ENCODE peak calls at places on chromosomes 5 and 9, in ten cellular contexts. C is right atrium auricular region, P is kidney, H is AG04450, Y is endodermal cell, V is adrenal gland, F is dorsolateral prefrontal cortex, M is cardiac muscle cell, U is A549, O is brain microvascular endothelial cell. W is an unnamed sample.

GRCh38 chr9:77588319-77588937 is 59.7 kb downstream of the GNA14 start:
- DNase-seq in C (no peak), O (peak; percentile 71), V (no peak), M (peak; percentile 19), Y (peak; percentile 71), P (no peak), F (peak; percentile 23), U (peak; percentile 53), H (peak; percentile 51), W (no peak)

GRCh38 chr5:179162351-179163235 is 102.4 kb downstream of the ZNF354C start:
- DNase-seq in P (peak; percentile 29), H (no peak), O (no peak), M (no peak), F (no peak), V (no peak), U (no peak), Y (no peak), C (no peak), W (no peak)

GRCh38 chr9:120892177-120892747 is 15.3 kb upstream of the PHF19 start:
- DNase-seq in C (no peak), P (no peak), M (no peak), O (no peak), Y (no peak), U (no peak), F (no peak), V (no peak), H (no peak), W (no peak)

GRCh38 chr9:128114326-128115186 is 13.0 kb downstream of the PTGES2 start:
- DNase-seq in O (no peak), F (no peak), P (peak; percentile 78), V (no peak), M (no peak), H (no peak), Y (peak; percentile 50), U (no peak), C (no peak), W (no peak)

GRCh38 chr5:44943637-44944036 is 134.9 kb downstream of the MRPS30 start:
- DNase-seq in U (no peak), M (no peak), F (no peak), Y (no peak), H (no peak), O (no peak), P (no peak), V (no peak), C (no peak), W (no peak)

GRCh38 chr9:20740929-20741582 is 57.0 kb downstream of the FOCAD start:
- DNase-seq in P (no peak), V (no peak), U (no peak), H (no peak), M (no peak), C (no peak), O (no peak), F (no peak), Y (no peak), W (no peak)

GRCh38 chr9:87944096-87944495 is 26.3 kb downstream of the SPATA31C1 start:
- DNase-seq in Y (no peak), P (no peak), H (no peak), F (no peak), U (no peak), O (no peak), C (no peak), M (no peak), V (no peak), W (no peak)

GRCh38 chr5:140113699-140114263 is at the start of gene PURA:
- DNase-seq in Y (peak; percentile 98), V (peak; percentile 96), C (peak; percentile 94), P (peak; percentile 99), M (peak; percentile 96), O (peak; percentile 92), H (peak; percentile 85), U (peak; percentile 94), F (peak; percentile 89), W (peak; percentile 97)

GRCh38 chr9:98121096-98121495 is 2.1 kb upstream of the TRIM14 start:
- DNase-seq in V (no peak), O (no peak), Y (no peak), H (no peak), U (peak; percentile 38), F (no peak), P (no peak), M (no peak), C (no peak), W (no peak)

GRCh38 chr5:168317521-168318147 is 26.2 kb downstream of the WWC1 start:
- DNase-seq in Y (no peak), P (no peak), O (peak; percentile 97), H (peak; percentile 96), C (no peak), M (peak; percentile 58), U (peak; percentile 98), F (no peak), V (no peak), W (no peak)

GRCh38 chr5:112253478-112254250 is 165.4 kb downstream of the EPB41L4A start:
- DNase-seq in U (no peak), Y (no peak), H (no peak), O (no peak), F (no peak), C (peak; percentile 73), P (no peak), M (no peak), V (peak; percentile 34), W (no peak)

GRCh38 chr9:5736563-5737346 is 96.2 kb downstream of the ERMP1 start:
- DNase-seq in V (no peak), U (no peak), F (no peak), Y (no peak), H (no peak), O (no peak), P (no peak), C (no peak), M (no peak), W (no peak)

GRCh38 chr9:109475526-109475925 is 22.6 kb downstream of the PTPN3 start:
- DNase-seq in F (no peak), O (no peak), P (no peak), V (no peak), Y (no peak), C (peak; percentile 74), H (no peak), U (peak; percentile 37), M (no peak), W (peak; percentile 84)

GRCh38 chr5:87020099-87020934 is 247.4 kb upstream of the RASA1 start:
- DNase-seq in V (peak; percentile 35), O (no peak), M (peak; percentile 41), F (peak; percentile 49), U (no peak), H (no peak), P (peak; percentile 59), Y (peak; percentile 74), C (no peak), W (no peak)

GRCh38 chr9:33080534-33080933 is 4.1 kb upstream of the SMU1 start:
- DNase-seq in H (no peak), M (no peak), Y (no peak), O (no peak), C (no peak), F (no peak), P (no peak), U (no peak), V (no peak), W (no peak)

DNA sequence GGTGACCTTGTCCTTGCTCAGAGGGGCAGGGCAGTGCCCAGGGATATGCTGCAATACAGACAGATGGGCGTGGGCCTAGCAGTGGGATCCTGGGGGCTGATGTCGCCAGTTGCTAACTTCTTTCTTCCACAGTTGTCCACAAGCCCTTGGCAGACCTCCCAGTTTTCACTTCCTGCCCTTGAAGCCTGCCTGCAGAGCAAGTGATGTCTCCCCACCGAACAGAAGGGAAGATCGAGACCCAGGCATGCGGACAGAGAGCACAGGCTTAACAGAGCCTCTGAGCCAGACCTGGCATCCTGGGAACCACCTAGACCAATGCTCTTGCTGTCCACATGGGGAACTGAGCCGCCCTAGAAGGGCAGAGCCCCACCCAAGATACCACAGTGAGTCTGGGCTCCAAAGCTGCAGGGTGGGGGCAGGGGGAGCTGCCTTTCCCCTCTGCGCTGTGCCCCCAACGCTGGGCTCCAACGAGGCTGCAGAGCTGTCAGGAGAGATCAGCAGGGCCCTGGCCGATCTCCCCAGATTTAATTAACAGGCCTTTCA is 13.5 kb upstream of the LAMC3 start:
- DNase-seq in F (peak; percentile 26), O (peak; percentile 34), C (no peak), Y (peak; percentile 63), P (no peak), H (no peak), V (peak; percentile 62), M (no peak), U (peak; percentile 63), W (no peak)
- H3K27ac ChIP-seq in F (no peak overlapping the region), O (no peak overlapping the region), C (no peak overlapping the region), Y (no peak overlapping the region), P (no peak overlapping the region), H (no peak overlapping the region), V (no peak overlapping the region), M (no peak overlapping the region), U (peak overlapping the region; percentile 68), W (no peak overlapping the region)

DNA sequence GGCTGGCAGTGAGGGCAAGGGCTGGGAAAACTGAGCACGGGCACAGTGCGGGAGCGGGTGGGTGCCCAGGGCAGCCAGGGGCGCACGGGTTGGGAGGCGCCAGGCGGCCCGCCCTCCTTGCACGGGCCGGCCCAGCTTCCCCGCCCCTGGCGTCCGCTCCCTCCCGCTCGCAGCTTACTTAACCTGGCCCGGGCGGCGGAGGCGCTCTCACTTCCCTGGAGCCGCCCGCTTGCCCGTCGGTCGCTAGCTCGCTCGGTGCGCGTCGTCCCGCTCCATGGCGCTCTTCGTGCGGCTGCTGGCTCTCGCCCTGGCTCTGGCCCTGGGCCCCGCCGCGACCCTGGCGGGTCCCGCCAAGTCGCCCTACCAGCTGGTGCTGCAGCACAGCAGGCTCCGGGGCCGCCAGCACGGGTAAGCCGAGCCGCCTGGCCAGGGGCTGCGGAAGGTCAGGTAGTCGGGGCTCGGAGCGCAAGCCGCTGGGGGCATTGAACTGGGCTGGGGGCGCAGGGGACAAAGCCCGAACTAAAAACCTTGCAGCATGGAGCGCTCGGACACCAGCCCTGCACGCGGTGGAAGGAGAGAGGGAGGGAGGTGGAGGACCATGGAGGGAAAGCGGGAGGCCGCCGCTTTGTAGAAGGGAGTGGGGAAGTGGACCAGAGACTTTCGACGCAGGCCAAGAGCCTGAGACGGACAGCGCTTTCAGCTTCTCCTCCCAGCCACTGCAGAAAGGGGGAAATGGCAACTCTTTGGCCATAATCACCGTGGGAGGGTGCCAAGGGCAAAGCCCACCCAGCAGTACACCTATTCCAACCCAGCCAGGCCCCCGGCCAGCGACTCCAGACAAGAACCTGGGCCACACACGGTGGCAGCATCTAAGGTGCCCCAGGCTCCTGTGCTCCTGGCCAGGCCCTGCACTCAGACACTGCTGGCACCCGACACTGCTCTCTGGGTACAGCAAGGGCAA is at the start of gene TGFBI:
- DNase-seq in V (peak; percentile 57), H (peak; percentile 30), Y (peak; percentile 90), U (peak; percentile 78), O (no peak), C (peak; percentile 72), M (peak; percentile 76), P (peak; percentile 91), F (no peak), W (peak; percentile 82)
- TF ChIP-seq CTCF in V (no peak), H (peak; percentile 25), Y (peak; percentile 39), U (no peak), O (peak; percentile 16), C (peak; percentile 26), M (peak; percentile 14), P (no peak), F (no peak), W (no peak)

GRCh38 chr5:9454012-9454481 is 91.8 kb downstream of the SEMA5A start:
- DNase-seq in O (no peak), C (no peak), H (no peak), M (no peak), U (no peak), Y (no peak), V (peak; percentile 21), P (no peak), F (no peak), W (no peak)
- H3K4me3 ChIP-seq in O (no peak overlapping the region), C (no peak overlapping the region), H (no peak overlapping the region), M (no peak overlapping the region), U (no peak overlapping the region), Y (peak overlapping the region; percentile 10), V (no peak overlapping the region), P (no peak overlapping the region), F (no peak overlapping the region), W (no peak overlapping the region)

GRCh38 chr5:153802419-153802818 is 236.3 kb downstream of the FAM114A2 start:
- DNase-seq in M (no peak), H (no peak), V (no peak), P (no peak), Y (no peak), C (no peak), F (no peak), U (no peak), O (no peak), W (no peak)
- H3K27ac ChIP-seq in M (no peak overlapping the region), H (no peak overlapping the region), V (no peak overlapping the region), P (no peak overlapping the region), Y (no peak overlapping the region), C (no peak overlapping the region), F (no peak overlapping the region), U (no peak overlapping the region), O (no peak overlapping the region), W (no peak overlapping the region)

W was measured in coronary artery.